ENCODE peak calls at places on chromosomes 5 and 9, in six cellular contexts. Z is NCI-H2081; I is CD8-positive, alpha-beta memory T cell; Q is germinal center; H is foreskin keratinocyte; X is ELF-1. O is an unnamed sample.
A peak's percentile ranks its signal among the peaks of the same experiment; 100 is the strongest.

GRCh38 chr5:38515648-38516047 is 40.8 kb downstream of the LIFR start:
- DNase-seq in Z (no peak), I (no peak), Q (no peak), H (no peak), X (no peak), O (no peak)

GRCh38 chr9:98569070-98569469 is 139.7 kb downstream of the GABBR2 start:
- DNase-seq in Z (no peak), I (no peak), Q (no peak), H (no peak), X (no peak), O (no peak)

GRCh38 chr5:169091396-169091980 is 209.5 kb downstream of the SLIT3 start:
- DNase-seq in Z (no peak), I (no peak), Q (no peak), H (no peak), X (no peak), O (no peak)

GRCh38 chr5:58849995-58850667 is 267.3 kb downstream of the RAB3C start:
- DNase-seq in Z (peak; percentile 24), I (no peak), Q (peak; percentile 17), H (no peak), X (peak; percentile 58), O (peak; percentile 15)

GRCh38 chr9:14198544-14199510 is 115.1 kb downstream of the NFIB start:
- DNase-seq in Z (peak; percentile 59), I (no peak), Q (no peak), H (no peak), X (peak; percentile 13), O (no peak)

GRCh38 chr9:133842174-133842573 is 104.0 kb upstream of the SARDH start:
- DNase-seq in Z (no peak), I (no peak), Q (no peak), H (no peak), X (peak; percentile 60), O (no peak)

GRCh38 chr9:92767078-92768054 is 2.7 kb upstream of the BICD2 start:
- DNase-seq in Z (no peak), I (no peak), Q (no peak), H (no peak), X (no peak), O (no peak)

GRCh38 chr9:70392189-70392588 is 22.3 kb downstream of the KLF9 start:
- DNase-seq in Z (no peak), I (no peak), Q (no peak), H (no peak), X (no peak), O (no peak)

GRCh38 chr5:151095341-151096000 is 14.6 kb upstream of the TNIP1 start:
- DNase-seq in Z (no peak), I (peak; percentile 46), Q (no peak), H (no peak), X (no peak), O (no peak)